ENCODE peak calls at places on chromosomes 1 and 21, in seven cellular contexts. S is AG04450, H is endothelial cell, F is left lung, I is lower lobe of right lung, U is right atrium auricular region, N is mucosa of descending colon. X is an unnamed sample.

GRCh38 chr1:155646307-155646706 is 36.3 kb downstream of the MSTO1 start:
- DNase-seq in S (no peak), H (no peak), F (no peak), I (no peak), U (peak; percentile 69), N (no peak), X (no peak)

GRCh38 chr1:9591669-9592509 is 3.2 kb downstream of the TMEM201 start:
- DNase-seq in S (no peak), H (no peak), F (peak; percentile 73), I (peak; percentile 44), U (no peak), N (peak; percentile 56), X (no peak)

GRCh38 chr1:150973826-150974579 is 632 bp downstream of the CERS2 start:
- DNase-seq in S (no peak), H (peak; percentile 32), F (peak; percentile 86), I (peak; percentile 74), U (no peak), N (peak; percentile 67), X (no peak)

GRCh38 chr21:45420623-45421041 is 15.7 kb downstream of the COL18A1 start:
- DNase-seq in S (no peak), H (no peak), F (peak; percentile 68), I (peak; percentile 44), U (no peak), N (peak; percentile 53), X (no peak)

GRCh38 chr21:26806734-26807372 is 38.4 kb downstream of the ADAMTS1 start:
- DNase-seq in S (no peak), H (no peak), F (no peak), I (no peak), U (no peak), N (no peak), X (no peak)

GRCh38 chr1:17355898-17356297 is 16.1 kb upstream of the PADI6 start:
- DNase-seq in S (no peak), H (no peak), F (no peak), I (no peak), U (no peak), N (no peak), X (no peak)

GRCh38 chr1:78070758-78071157 is 25.0 kb downstream of the GIPC2 start:
- DNase-seq in S (peak; percentile 43), H (no peak), F (no peak), I (no peak), U (no peak), N (no peak), X (no peak)

GRCh38 chr1:167090289-167090942 is at the start of gene GPA33:
- DNase-seq in S (no peak), H (no peak), F (no peak), I (no peak), U (no peak), N (peak; percentile 88), X (no peak)

GRCh38 chr1:35461966-35462651 is 95.1 kb downstream of the KIAA0319L start:
- DNase-seq in S (no peak), H (no peak), F (no peak), I (no peak), U (no peak), N (no peak), X (no peak)

GRCh38 chr1:180917306-180918065 is 4.8 kb downstream of the KIAA1614 start:
- DNase-seq in S (no peak), H (no peak), F (no peak), I (no peak), U (no peak), N (no peak), X (no peak)

GRCh38 chr1:164886101-164886500 is 327.1 kb downstream of the PBX1 start:
- DNase-seq in S (no peak), H (no peak), F (no peak), I (no peak), U (no peak), N (no peak), X (no peak)

GRCh38 chr21:32412162-32412997 is at the start of gene EVA1C:
- DNase-seq in S (no peak), H (peak; percentile 20), F (peak; percentile 88), I (peak; percentile 83), U (no peak), N (peak; percentile 81), X (no peak)
- TF ChIP-seq CTCF in S (no peak), H (no peak), F (no peak), I (no peak), U (peak; percentile 15), N (no peak), X (no peak)

GRCh38 chr1:247539214-247539613 is 3.0 kb upstream of the OR2C3 start:
- DNase-seq in S (no peak), H (no peak), F (no peak), I (no peak), U (no peak), N (no peak), X (no peak)

GRCh38 chr1:247538561-247538960 is 2.3 kb upstream of the OR2C3 start:
- DNase-seq in S (no peak), H (no peak), F (no peak), I (no peak), U (no peak), N (no peak), X (no peak)

GRCh38 chr1:247536340-247536739 is at the start of gene OR2C3:
- DNase-seq in S (no peak), H (no peak), F (no peak), I (no peak), U (no peak), N (no peak), X (no peak)

GRCh38 chr1:247535402-247535801 is 838 bp downstream of the OR2C3 start:
- DNase-seq in S (no peak), H (no peak), F (no peak), I (no peak), U (no peak), N (no peak), X (no peak)

DNA sequence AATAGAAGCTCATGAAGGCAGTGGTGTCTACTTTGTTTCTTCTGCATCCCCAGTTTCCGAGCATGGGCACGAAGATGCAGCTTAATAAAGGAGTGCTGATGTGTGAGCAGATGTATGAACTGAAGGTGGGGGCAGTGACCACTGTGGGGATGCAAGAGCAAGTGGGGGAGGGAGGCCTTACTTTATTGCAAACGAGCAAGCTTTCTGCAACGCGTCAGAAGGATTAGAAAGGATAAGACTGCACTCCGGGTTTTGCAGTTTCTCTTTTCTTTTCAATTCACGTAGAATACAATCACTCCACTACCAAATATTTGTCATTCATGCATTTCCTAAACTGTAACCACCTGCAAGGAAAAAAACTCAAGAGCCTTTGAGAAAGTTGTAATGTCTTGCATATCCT is 4.3 kb upstream of the OR2C3 start:
- DNase-seq in S (no peak), H (no peak), F (no peak), I (no peak), U (no peak), N (no peak), X (no peak)
- TF ChIP-seq CTCF in S (no peak), H (no peak), F (no peak), I (no peak), U (no peak), N (no peak), X (no peak)

GRCh38 chr1:23814016-23814415 is 11.2 kb downstream of the HMGCL start:
- DNase-seq in S (no peak), H (no peak), F (no peak), I (no peak), U (no peak), N (no peak), X (no peak)
- TF ChIP-seq CTCF in S (no peak), H (no peak), F (no peak), I (no peak), U (no peak), N (no peak), X (no peak)

GRCh38 chr1:196717868-196718267 is 56.8 kb upstream of the CFHR3 start:
- DNase-seq in S (no peak), H (no peak), F (no peak), I (no peak), U (no peak), N (no peak), X (no peak)

GRCh38 chr1:196723325-196724185 is 51.1 kb upstream of the CFHR3 start:
- DNase-seq in S (no peak), H (peak; percentile 59), F (peak; percentile 51), I (no peak), U (no peak), N (no peak), X (no peak)
- TF ChIP-seq CTCF in S (peak; percentile 66), H (peak; percentile 78), F (peak; percentile 24), I (peak; percentile 42), U (no peak), N (no peak), X (no peak)